ENCODE peak calls at places on chromosomes 3 and 15, in ten cellular contexts. E is fibroblast of mammary gland, K is BJ, P is neural crest cell, L is GM06990, S is stomach, A is A549, T is AG09319, Z is coronary artery, X is cardiac fibroblast. Q is an unnamed sample.

GRCh38 chr3:116905805-116906204 is 196.2 kb downstream of the TUSC7 start:
- DNase-seq in Z (no peak), K (no peak), S (no peak), A (no peak), T (no peak), X (no peak), L (no peak), E (peak; percentile 20), P (no peak), Q (no peak)

GRCh38 chr3:195886181-195887141 is 21.9 kb downstream of the TNK2 start:
- DNase-seq in A (no peak), L (no peak), X (peak; percentile 86), T (no peak), E (peak; percentile 67), S (no peak), P (no peak), K (no peak), Z (no peak), Q (no peak)

GRCh38 chr15:71565636-71566160 is 244.7 kb upstream of the NR2E3 start:
- DNase-seq in E (no peak), S (no peak), K (no peak), X (no peak), Z (no peak), A (no peak), P (no peak), L (no peak), T (no peak), Q (no peak)

GRCh38 chr3:171833775-171834460 is 9.2 kb upstream of the TMEM212 start:
- DNase-seq in L (no peak), A (no peak), K (no peak), Z (no peak), T (no peak), S (no peak), X (peak; percentile 88), E (peak; percentile 83), P (no peak), Q (no peak)

GRCh38 chr3:120062474-120062873 is 31.8 kb downstream of the GSK3B start:
- DNase-seq in Z (no peak), K (no peak), T (no peak), P (no peak), E (peak; percentile 12), S (no peak), X (peak; percentile 17), A (no peak), L (no peak), Q (no peak)

GRCh38 chr3:45211466-45212094 is 14.5 kb downstream of the TMEM158 start:
- DNase-seq in K (no peak), S (no peak), Z (no peak), P (no peak), E (no peak), A (no peak), X (no peak), T (no peak), L (no peak), Q (no peak)

GRCh38 chr3:125236331-125236903 is 23.9 kb upstream of the SLC12A8 start:
- DNase-seq in T (no peak), K (no peak), A (no peak), S (no peak), P (no peak), L (no peak), E (no peak), Z (no peak), X (no peak), Q (no peak)

GRCh38 chr3:50121416-50122032 is 32.8 kb downstream of the RBM5 start:
- DNase-seq in S (peak; percentile 81), X (peak; percentile 85), L (peak; percentile 42), A (peak; percentile 91), Z (no peak), E (peak; percentile 76), T (peak; percentile 55), K (peak; percentile 20), P (peak; percentile 74), Q (peak; percentile 87)

GRCh38 chr3:146800484-146800883 is 195.3 kb upstream of the PLSCR5 start:
- DNase-seq in T (no peak), L (no peak), S (no peak), Z (no peak), A (no peak), K (no peak), P (no peak), X (no peak), E (no peak), Q (no peak)

GRCh38 chr3:10945683-10946287 is 46.8 kb upstream of the SLC6A1 start:
- DNase-seq in X (peak; percentile 49), E (peak; percentile 47), L (peak; percentile 13), Z (no peak), A (peak; percentile 75), T (peak; percentile 4), P (peak; percentile 84), S (peak; percentile 49), K (no peak), Q (peak; percentile 77)

GRCh38 chr3:71930056-71930991 is 145.4 kb upstream of the PROK2 start:
- DNase-seq in T (no peak), P (no peak), X (peak; percentile 76), E (peak; percentile 84), S (no peak), Z (no peak), L (peak; percentile 36), A (peak; percentile 35), K (no peak), Q (peak; percentile 90)

GRCh38 chr15:37028609-37029287 is 71.6 kb downstream of the MEIS2 start:
- DNase-seq in P (no peak), S (no peak), A (no peak), K (peak; percentile 39), X (peak; percentile 83), Z (no peak), E (peak; percentile 89), T (peak; percentile 78), L (no peak), Q (no peak)

GRCh38 chr3:31980530-31981205 is 394 bp downstream of the OSBPL10 start:
- DNase-seq in X (peak; percentile 57), Z (peak; percentile 79), A (peak; percentile 41), L (peak; percentile 70), T (no peak), E (peak; percentile 29), K (no peak), S (peak; percentile 85), P (peak; percentile 41), Q (peak; percentile 57)
- TF ChIP-seq CTCF in X (no peak), Z (no peak), A (peak; percentile 14), L (no peak), T (no peak), E (no peak), K (peak; percentile 4), S (no peak), P (peak; percentile 21), Q (peak; percentile 10)

GRCh38 chr15:95327661-95328060 is 1002.8 kb upstream of the NR2F2 start:
- DNase-seq in K (no peak), S (no peak), Z (no peak), T (no peak), P (peak; percentile 7), L (no peak), E (no peak), X (peak; percentile 12), A (no peak), Q (no peak)

GRCh38 chr15:95329362-95329761 is 1001.1 kb upstream of the NR2F2 start:
- DNase-seq in S (no peak), E (no peak), X (peak; percentile 7), T (no peak), Z (no peak), L (no peak), P (no peak), K (no peak), A (no peak), Q (no peak)

GRCh38 chr15:95325763-95326688 is 1004.5 kb upstream of the NR2F2 start:
- DNase-seq in P (no peak), L (no peak), X (peak; percentile 79), A (no peak), E (peak; percentile 7), S (no peak), T (no peak), Z (no peak), K (no peak), Q (no peak)

GRCh38 chr15:95326689-95327525 is 1003.6 kb upstream of the NR2F2 start:
- DNase-seq in L (no peak), K (no peak), A (no peak), T (no peak), E (no peak), X (peak; percentile 10), Z (peak; percentile 83), S (no peak), P (peak; percentile 19), Q (peak; percentile 9)

DNA sequence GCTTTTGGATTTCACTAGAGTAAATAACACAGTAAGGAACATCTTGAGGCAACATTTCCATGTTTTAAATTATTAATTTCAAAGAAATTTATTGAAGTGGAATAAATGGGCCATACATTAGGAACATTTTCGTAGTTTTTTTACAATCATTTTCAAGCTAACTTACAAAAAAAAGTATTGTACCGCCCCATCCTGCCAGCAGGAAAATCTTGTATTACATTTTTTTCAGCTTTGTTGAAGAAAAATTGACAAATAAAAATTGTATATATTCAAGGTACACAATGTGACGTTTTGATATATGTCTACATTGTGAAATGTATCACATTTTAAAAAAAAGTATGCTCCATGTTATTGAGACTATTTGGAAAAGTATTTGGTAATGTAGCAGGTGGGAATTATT is 1001.9 kb upstream of the NR2F2 start:
- DNase-seq in A (no peak), S (no peak), T (no peak), Z (no peak), X (no peak), K (no peak), P (no peak), L (no peak), E (no peak), Q (no peak)
- TF ChIP-seq CTCF in A (no peak), S (no peak), T (no peak), Z (no peak), X (peak; percentile 12), K (no peak), P (peak; percentile 54), L (no peak), E (no peak), Q (no peak)

DNA sequence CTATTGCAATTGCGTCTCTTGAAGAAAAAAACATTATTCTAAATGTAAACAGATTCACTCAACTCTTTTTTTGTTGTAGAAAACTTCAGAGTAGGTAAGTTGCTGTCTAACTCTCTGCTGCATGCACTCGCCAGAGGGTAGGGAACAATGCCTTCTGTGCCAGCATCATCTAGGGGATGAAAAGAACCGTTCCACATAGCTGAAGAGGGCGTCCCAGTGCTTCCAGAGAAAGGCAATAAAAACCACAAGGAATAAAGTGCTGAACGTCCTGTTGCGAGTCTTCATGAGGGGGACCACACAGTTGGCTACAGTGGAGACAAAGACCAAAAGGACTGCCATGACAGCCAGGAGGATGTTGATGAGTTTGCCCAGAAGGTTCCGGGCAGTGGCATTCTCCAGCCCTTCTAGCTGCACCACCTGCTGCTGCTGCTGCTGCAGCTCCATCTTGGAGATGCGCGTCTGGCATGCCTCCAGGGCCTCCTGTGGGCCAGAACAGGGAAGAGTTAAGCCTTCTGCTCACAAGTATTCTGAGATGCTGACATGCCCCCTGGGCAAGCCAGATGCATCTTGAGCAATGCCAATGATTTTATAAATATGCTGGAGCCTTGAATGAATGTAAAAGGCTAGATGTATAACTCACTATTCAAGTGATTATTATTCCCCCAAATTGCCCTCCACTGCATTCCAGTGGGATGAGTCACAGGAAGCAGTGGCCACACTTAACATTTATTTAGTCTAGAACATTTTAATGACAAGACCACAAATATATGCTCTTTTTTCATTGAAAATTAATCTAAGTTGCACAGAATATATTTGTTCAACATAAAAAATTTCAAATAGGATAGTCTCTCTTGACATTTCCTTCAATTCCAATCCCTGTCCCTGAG is 45.1 kb upstream of the PLXND1 start:
- DNase-seq in Z (no peak), X (peak; percentile 84), P (no peak), E (peak; percentile 70), L (no peak), A (peak; percentile 53), S (no peak), K (peak; percentile 88), T (peak; percentile 51), Q (no peak)
- TF ChIP-seq CTCF in Z (no peak), X (no peak), P (no peak), E (no peak), L (no peak), A (peak; percentile 26), S (no peak), K (peak; percentile 14), T (no peak), Q (no peak)

GRCh38 chr3:197378987-197379718 is 80.7 kb upstream of the DLG1 start:
- DNase-seq in A (no peak), Z (no peak), E (no peak), P (no peak), L (no peak), S (no peak), X (no peak), T (no peak), K (no peak), Q (no peak)
- TF ChIP-seq CTCF in A (no peak), Z (no peak), E (no peak), P (no peak), L (no peak), S (no peak), X (no peak), T (no peak), K (no peak), Q (no peak)